ENCODE peak calls at places on chromosome 18, in nine cellular contexts. One of them, this sample, is unnamed.

GRCh38 chr18:77765468-77765867 is 515.8 kb downstream of the GALR1 start:
- DNase-seq in NB4: peak
- DNase-seq in cardiac fibroblast: peak
- DNase-seq in tibial nerve: peak
- DNase-seq in Calu3: no peak
- DNase-seq in stomach: no peak
- DNase-seq in GM06990: no peak
- DNase-seq in body of pancreas: peak
- DNase-seq in tibial artery: no peak
- DNase-seq in this sample: no peak

GRCh38 chr18:31426021-31426420 is 21.5 kb upstream of the DSG3 start:
- DNase-seq in NB4: no peak
- DNase-seq in cardiac fibroblast: no peak
- DNase-seq in stomach: no peak
- DNase-seq in tibial nerve: no peak
- DNase-seq in tibial artery: no peak
- DNase-seq in Calu3: no peak
- DNase-seq in GM06990: no peak
- DNase-seq in body of pancreas: no peak
- DNase-seq in this sample: no peak

GRCh38 chr18:2515908-2516625 is 55.2 kb downstream of the METTL4 start:
- DNase-seq in Calu3: peak
- DNase-seq in NB4: peak
- DNase-seq in GM06990: no peak
- DNase-seq in stomach: no peak
- DNase-seq in body of pancreas: no peak
- DNase-seq in tibial nerve: no peak
- DNase-seq in cardiac fibroblast: peak
- DNase-seq in tibial artery: no peak
- DNase-seq in this sample: no peak

GRCh38 chr18:43846302-43846701 is 569.0 kb upstream of the SYT4 start:
- DNase-seq in tibial artery: no peak
- DNase-seq in tibial nerve: no peak
- DNase-seq in cardiac fibroblast: no peak
- DNase-seq in body of pancreas: no peak
- DNase-seq in GM06990: no peak
- DNase-seq in stomach: no peak
- DNase-seq in Calu3: no peak
- DNase-seq in NB4: no peak
- DNase-seq in this sample: no peak

GRCh38 chr18:73980289-73980979 is 167.2 kb downstream of the FBXO15 start:
- DNase-seq in NB4: peak
- DNase-seq in tibial nerve: no peak
- DNase-seq in stomach: no peak
- DNase-seq in body of pancreas: no peak
- DNase-seq in tibial artery: no peak
- DNase-seq in GM06990: no peak
- DNase-seq in cardiac fibroblast: peak
- DNase-seq in Calu3: peak
- DNase-seq in this sample: no peak

GRCh38 chr18:73691118-73691517 is 456.5 kb downstream of the FBXO15 start:
- DNase-seq in tibial nerve: no peak
- DNase-seq in cardiac fibroblast: peak
- DNase-seq in body of pancreas: no peak
- DNase-seq in NB4: no peak
- DNase-seq in tibial artery: no peak
- DNase-seq in stomach: no peak
- DNase-seq in GM06990: no peak
- DNase-seq in Calu3: peak
- DNase-seq in this sample: no peak

GRCh38 chr18:12531747-12532146 is 124.0 kb downstream of the PRELID3A start:
- DNase-seq in NB4: no peak
- DNase-seq in GM06990: no peak
- DNase-seq in body of pancreas: no peak
- DNase-seq in cardiac fibroblast: no peak
- DNase-seq in Calu3: no peak
- DNase-seq in stomach: no peak
- DNase-seq in tibial nerve: no peak
- DNase-seq in tibial artery: no peak
- DNase-seq in this sample: no peak

GRCh38 chr18:49178736-49179135 is 228.0 kb upstream of the SMAD7 start:
- DNase-seq in tibial nerve: peak
- DNase-seq in Calu3: peak
- DNase-seq in body of pancreas: peak
- DNase-seq in GM06990: no peak
- DNase-seq in NB4: peak
- DNase-seq in stomach: peak
- DNase-seq in tibial artery: no peak
- DNase-seq in cardiac fibroblast: peak
- DNase-seq in this sample: no peak

GRCh38 chr18:49301608-49302007 is 158.8 kb downstream of the DYM start:
- DNase-seq in body of pancreas: no peak
- DNase-seq in Calu3: no peak
- DNase-seq in GM06990: no peak
- DNase-seq in tibial artery: no peak
- DNase-seq in cardiac fibroblast: no peak
- DNase-seq in stomach: no peak
- DNase-seq in NB4: no peak
- DNase-seq in tibial nerve: no peak
- DNase-seq in this sample: no peak

GRCh38 chr18:23837591-23837990 is 148.3 kb downstream of the LAMA3 start:
- DNase-seq in stomach: no peak
- DNase-seq in tibial nerve: peak
- DNase-seq in tibial artery: no peak
- DNase-seq in Calu3: no peak
- DNase-seq in cardiac fibroblast: peak
- DNase-seq in NB4: peak
- DNase-seq in GM06990: no peak
- DNase-seq in body of pancreas: no peak
- DNase-seq in this sample: no peak

GRCh38 chr18:73270919-73271318 is 403.1 kb upstream of the NETO1 start:
- DNase-seq in tibial nerve: no peak
- DNase-seq in stomach: no peak
- DNase-seq in GM06990: no peak
- DNase-seq in tibial artery: no peak
- DNase-seq in body of pancreas: no peak
- DNase-seq in Calu3: no peak
- DNase-seq in cardiac fibroblast: no peak
- DNase-seq in NB4: no peak
- DNase-seq in this sample: no peak

GRCh38 chr18:35076556-35076955 is 35.3 kb downstream of the MAPRE2 start:
- DNase-seq in tibial artery: no peak
- DNase-seq in GM06990: no peak
- DNase-seq in Calu3: no peak
- DNase-seq in NB4: no peak
- DNase-seq in tibial nerve: no peak
- DNase-seq in cardiac fibroblast: peak
- DNase-seq in body of pancreas: no peak
- DNase-seq in stomach: no peak
- DNase-seq in this sample: no peak

GRCh38 chr18:62739911-62740310 is 24.6 kb downstream of the PHLPP1 start:
- DNase-seq in Calu3: no peak
- DNase-seq in body of pancreas: no peak
- DNase-seq in GM06990: no peak
- DNase-seq in tibial nerve: no peak
- DNase-seq in stomach: no peak
- DNase-seq in tibial artery: no peak
- DNase-seq in NB4: no peak
- DNase-seq in cardiac fibroblast: no peak
- DNase-seq in this sample: no peak
- TF ChIP-seq CTCF in Calu3: no peak
- TF ChIP-seq CTCF in body of pancreas: no peak
- TF ChIP-seq CTCF in GM06990: no peak
- TF ChIP-seq CTCF in tibial nerve: no peak
- TF ChIP-seq CTCF in stomach: no peak
- TF ChIP-seq CTCF in tibial artery: no peak
- TF ChIP-seq CTCF in NB4: no peak
- TF ChIP-seq CTCF in cardiac fibroblast: no peak
- TF ChIP-seq CTCF in this sample: no peak

GRCh38 chr18:37476182-37476581 is 89.4 kb downstream of the CELF4 start:
- DNase-seq in body of pancreas: peak
- DNase-seq in NB4: peak
- DNase-seq in tibial artery: no peak
- DNase-seq in stomach: no peak
- DNase-seq in cardiac fibroblast: no peak
- DNase-seq in Calu3: peak
- DNase-seq in GM06990: no peak
- DNase-seq in tibial nerve: no peak
- DNase-seq in this sample: no peak
- TF ChIP-seq CTCF in body of pancreas: peak
- TF ChIP-seq CTCF in NB4: peak
- TF ChIP-seq CTCF in tibial artery: peak
- TF ChIP-seq CTCF in stomach: no peak
- TF ChIP-seq CTCF in cardiac fibroblast: no peak
- TF ChIP-seq CTCF in Calu3: peak
- TF ChIP-seq CTCF in GM06990: peak
- TF ChIP-seq CTCF in tibial nerve: no peak
- TF ChIP-seq CTCF in this sample: no peak

DNA sequence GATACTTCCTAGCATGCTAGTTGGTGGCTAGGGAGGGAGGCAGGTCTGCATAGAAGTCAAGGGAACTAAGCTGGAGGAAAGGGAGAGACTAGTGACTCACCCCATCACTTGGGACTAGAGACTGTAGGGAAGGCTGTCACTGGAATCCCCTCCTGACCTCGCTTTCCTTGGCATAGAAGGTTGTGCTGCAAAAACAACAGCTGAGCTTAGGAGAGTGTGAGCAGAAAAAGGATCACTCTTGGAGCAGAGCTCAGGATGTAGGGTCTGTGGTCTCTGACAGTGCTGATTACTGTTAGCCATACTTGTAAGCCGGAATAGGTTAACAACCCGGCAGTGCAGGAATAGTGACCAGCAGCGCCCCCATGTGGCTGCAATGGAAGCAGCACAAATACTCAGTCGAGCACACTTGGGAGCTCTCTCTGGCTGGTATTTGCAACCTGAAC is 66.9 kb upstream of the SMAD2 start:
- DNase-seq in tibial artery: no peak
- DNase-seq in cardiac fibroblast: peak
- DNase-seq in tibial nerve: no peak
- DNase-seq in stomach: no peak
- DNase-seq in NB4: peak
- DNase-seq in Calu3: peak
- DNase-seq in body of pancreas: no peak
- DNase-seq in GM06990: no peak
- DNase-seq in this sample: no peak
- TF ChIP-seq CTCF in tibial artery: no peak
- TF ChIP-seq CTCF in cardiac fibroblast: peak
- TF ChIP-seq CTCF in tibial nerve: no peak
- TF ChIP-seq CTCF in stomach: no peak
- TF ChIP-seq CTCF in NB4: peak
- TF ChIP-seq CTCF in Calu3: peak
- TF ChIP-seq CTCF in body of pancreas: no peak
- TF ChIP-seq CTCF in GM06990: peak
- TF ChIP-seq CTCF in this sample: no peak

GRCh38 chr18:54950221-54950620 is 9.0 kb downstream of the CCDC68 start:
- DNase-seq in Calu3: peak
- DNase-seq in tibial artery: no peak
- DNase-seq in cardiac fibroblast: no peak
- DNase-seq in NB4: no peak
- DNase-seq in tibial nerve: no peak
- DNase-seq in stomach: peak
- DNase-seq in body of pancreas: peak
- DNase-seq in GM06990: no peak
- DNase-seq in this sample: no peak
- TF ChIP-seq CTCF in Calu3: peak
- TF ChIP-seq CTCF in tibial artery: no peak
- TF ChIP-seq CTCF in cardiac fibroblast: no peak
- TF ChIP-seq CTCF in NB4: no peak
- TF ChIP-seq CTCF in tibial nerve: no peak
- TF ChIP-seq CTCF in stomach: peak
- TF ChIP-seq CTCF in body of pancreas: peak
- TF ChIP-seq CTCF in GM06990: no peak
- TF ChIP-seq CTCF in this sample: no peak

GRCh38 chr18:59837586-59837985 is 62.2 kb upstream of the PMAIP1 start:
- DNase-seq in tibial nerve: peak
- DNase-seq in GM06990: peak
- DNase-seq in stomach: peak
- DNase-seq in cardiac fibroblast: peak
- DNase-seq in Calu3: peak
- DNase-seq in NB4: peak
- DNase-seq in body of pancreas: peak
- DNase-seq in tibial artery: no peak
- DNase-seq in this sample: peak

GRCh38 chr18:59835656-59836379 is 64.0 kb upstream of the PMAIP1 start:
- DNase-seq in tibial nerve: no peak
- DNase-seq in GM06990: peak
- DNase-seq in cardiac fibroblast: peak
- DNase-seq in tibial artery: no peak
- DNase-seq in stomach: no peak
- DNase-seq in body of pancreas: no peak
- DNase-seq in NB4: no peak
- DNase-seq in Calu3: no peak
- DNase-seq in this sample: no peak

GRCh38 chr18:59842947-59843346 is 56.8 kb upstream of the PMAIP1 start:
- DNase-seq in stomach: no peak
- DNase-seq in tibial nerve: no peak
- DNase-seq in NB4: no peak
- DNase-seq in GM06990: no peak
- DNase-seq in tibial artery: no peak
- DNase-seq in cardiac fibroblast: no peak
- DNase-seq in Calu3: no peak
- DNase-seq in body of pancreas: no peak
- DNase-seq in this sample: no peak

GRCh38 chr18:59839241-59839640 is 60.6 kb upstream of the PMAIP1 start:
- DNase-seq in Calu3: peak
- DNase-seq in NB4: no peak
- DNase-seq in GM06990: no peak
- DNase-seq in stomach: no peak
- DNase-seq in tibial nerve: no peak
- DNase-seq in tibial artery: no peak
- DNase-seq in body of pancreas: no peak
- DNase-seq in cardiac fibroblast: no peak
- DNase-seq in this sample: no peak

GRCh38 chr18:59839931-59840685 is 59.7 kb upstream of the PMAIP1 start:
- DNase-seq in tibial artery: no peak
- DNase-seq in body of pancreas: no peak
- DNase-seq in tibial nerve: no peak
- DNase-seq in cardiac fibroblast: no peak
- DNase-seq in NB4: no peak
- DNase-seq in stomach: no peak
- DNase-seq in Calu3: no peak
- DNase-seq in GM06990: no peak
- DNase-seq in this sample: no peak
- TF ChIP-seq CTCF in tibial artery: no peak
- TF ChIP-seq CTCF in body of pancreas: no peak
- TF ChIP-seq CTCF in tibial nerve: no peak
- TF ChIP-seq CTCF in cardiac fibroblast: peak
- TF ChIP-seq CTCF in NB4: no peak
- TF ChIP-seq CTCF in stomach: no peak
- TF ChIP-seq CTCF in Calu3: peak
- TF ChIP-seq CTCF in GM06990: peak
- TF ChIP-seq CTCF in this sample: no peak

GRCh38 chr18:8742382-8743361 is 37.3 kb downstream of the MTCL1 start:
- DNase-seq in stomach: no peak
- DNase-seq in body of pancreas: no peak
- DNase-seq in Calu3: no peak
- DNase-seq in NB4: no peak
- DNase-seq in tibial artery: no peak
- DNase-seq in tibial nerve: no peak
- DNase-seq in GM06990: no peak
- DNase-seq in cardiac fibroblast: peak
- DNase-seq in this sample: no peak
- TF ChIP-seq CTCF in stomach: no peak
- TF ChIP-seq CTCF in body of pancreas: no peak
- TF ChIP-seq CTCF in Calu3: no peak
- TF ChIP-seq CTCF in NB4: no peak
- TF ChIP-seq CTCF in tibial artery: no peak
- TF ChIP-seq CTCF in tibial nerve: no peak
- TF ChIP-seq CTCF in GM06990: no peak
- TF ChIP-seq CTCF in cardiac fibroblast: no peak
- TF ChIP-seq CTCF in this sample: no peak

This sample was measured in suprapubic skin.